ENCODE peak calls at places on chromosomes 5 and 9, in ten cellular contexts. E is heart right ventricle, W is body of pancreas, H is endothelial cell of umbilical vein, Y is ovary, G is GM23248, O is tibial nerve, I is thoracic aorta, X is prostate gland, R is sigmoid colon. D is an unnamed sample.

GRCh38 chr9:113168809-113169208 is 18.0 kb downstream of the SLC31A2 start:
- DNase-seq in Y (no peak), I (no peak), X (no peak), W (no peak), H (no peak), E (no peak), R (no peak), G (no peak), O (no peak), D (no peak)

GRCh38 chr5:75091597-75091996 is 39.2 kb upstream of the GCNT4 start:
- DNase-seq in W (no peak), I (no peak), X (no peak), E (no peak), Y (no peak), O (no peak), R (no peak), G (peak; percentile 25), H (no peak), D (no peak)

GRCh38 chr5:142829821-142830220 is 59.6 kb downstream of the ARHGAP26 start:
- DNase-seq in O (peak; percentile 46), G (peak; percentile 82), I (no peak), Y (no peak), W (no peak), H (peak; percentile 82), X (peak; percentile 48), R (no peak), E (no peak), D (no peak)

GRCh38 chr5:21649969-21650368 is 1203.2 kb downstream of the CDH12 start:
- DNase-seq in O (no peak), H (no peak), X (no peak), I (no peak), W (no peak), Y (no peak), E (no peak), G (no peak), R (no peak), D (no peak)

GRCh38 chr5:89343666-89344065 is 460.7 kb upstream of the MEF2C start:
- DNase-seq in Y (no peak), X (no peak), E (no peak), G (no peak), W (no peak), H (peak; percentile 8), I (no peak), R (no peak), O (no peak), D (peak; percentile 31)

GRCh38 chr5:171205375-171205774 is 103.7 kb upstream of the TLX3 start:
- DNase-seq in Y (no peak), X (no peak), G (no peak), I (no peak), R (no peak), W (no peak), O (no peak), H (no peak), E (no peak), D (no peak)

GRCh38 chr5:31194458-31194808 is 947 bp downstream of the CDH6 start:
- DNase-seq in E (no peak), G (peak; percentile 47), I (no peak), X (no peak), O (no peak), H (no peak), R (no peak), Y (no peak), W (no peak), D (no peak)

GRCh38 chr9:114504341-114505186 is 709 bp downstream of the WHRN start:
- DNase-seq in X (peak; percentile 63), Y (peak; percentile 64), I (no peak), H (peak; percentile 42), W (peak; percentile 66), O (peak; percentile 5), R (peak; percentile 80), G (peak; percentile 76), E (peak; percentile 39), D (peak; percentile 36)

GRCh38 chr9:134319306-134320194 is 6.7 kb upstream of the RXRA start:
- DNase-seq in G (no peak), W (peak; percentile 10), Y (peak; percentile 34), O (no peak), I (no peak), E (peak; percentile 10), H (no peak), X (no peak), R (peak; percentile 63), D (no peak)

GRCh38 chr9:33234511-33235467 is 5.2 kb upstream of the SPINK4 start:
- DNase-seq in Y (no peak), H (no peak), I (no peak), E (no peak), X (no peak), W (peak; percentile 50), G (peak; percentile 40), R (no peak), O (no peak), D (no peak)

GRCh38 chr9:119986205-119986604 is 593.8 kb downstream of the CDK5RAP2 start:
- DNase-seq in X (no peak), O (no peak), I (no peak), R (no peak), E (no peak), H (no peak), Y (no peak), W (no peak), G (no peak), D (no peak)

GRCh38 chr9:12697719-12698118 is 4.5 kb downstream of the TYRP1 start:
- DNase-seq in G (peak; percentile 22), O (no peak), X (no peak), E (no peak), H (peak; percentile 16), Y (no peak), W (no peak), I (no peak), R (no peak), D (no peak)

GRCh38 chr9:652896-653295 is 188.6 kb upstream of the DMRT1 start:
- DNase-seq in E (peak; percentile 57), Y (no peak), I (no peak), W (peak; percentile 27), G (no peak), X (no peak), O (peak; percentile 44), H (no peak), R (peak; percentile 89), D (no peak)

GRCh38 chr9:36640982-36641381 is 68.3 kb downstream of the MELK start:
- DNase-seq in W (no peak), G (no peak), E (no peak), X (no peak), I (no peak), R (no peak), Y (no peak), O (no peak), H (no peak), D (no peak)
- H3K4me3 ChIP-seq in W (no peak overlapping the region), G (no peak overlapping the region), E (no peak overlapping the region), X (no peak overlapping the region), I (no peak overlapping the region), R (no peak overlapping the region), Y (no peak overlapping the region), O (no peak overlapping the region), H (no peak overlapping the region), D (no peak overlapping the region)

GRCh38 chr5:149610583-149611250 is 29.4 kb downstream of the ARHGEF37 start:
- DNase-seq in Y (no peak), W (no peak), R (no peak), E (no peak), X (no peak), G (no peak), I (no peak), O (no peak), H (no peak), D (no peak)
- H3K27ac ChIP-seq in Y (no peak overlapping the region), W (no peak overlapping the region), R (peak overlapping the region; percentile 76), E (peak overlapping the region; percentile 61), X (peak overlapping the region; percentile 52), G (peak overlapping the region; percentile 25), I (no peak overlapping the region), O (peak overlapping the region; percentile 59), H (no peak overlapping the region), D (no peak overlapping the region)

GRCh38 chr5:74017786-74018211 is 391.8 kb downstream of the ARHGEF28 start:
- DNase-seq in I (no peak), X (peak; percentile 43), O (peak; percentile 13), E (no peak), G (peak; percentile 89), Y (no peak), W (peak; percentile 22), R (no peak), H (no peak), D (no peak)
- H3K27me3 ChIP-seq in I (no peaks in the 10 kb centered on the region), X (no peaks in the 10 kb centered on the region), O (no peaks in the 10 kb centered on the region), E (no peaks in the 10 kb centered on the region), G (no peaks in the 10 kb centered on the region), Y (no peaks in the 10 kb centered on the region), W (no peaks in the 10 kb centered on the region), R (no peaks in the 10 kb centered on the region), H (peaks cover 4% of the 10 kb centered on the region), D (no peaks in the 10 kb centered on the region)

DNA sequence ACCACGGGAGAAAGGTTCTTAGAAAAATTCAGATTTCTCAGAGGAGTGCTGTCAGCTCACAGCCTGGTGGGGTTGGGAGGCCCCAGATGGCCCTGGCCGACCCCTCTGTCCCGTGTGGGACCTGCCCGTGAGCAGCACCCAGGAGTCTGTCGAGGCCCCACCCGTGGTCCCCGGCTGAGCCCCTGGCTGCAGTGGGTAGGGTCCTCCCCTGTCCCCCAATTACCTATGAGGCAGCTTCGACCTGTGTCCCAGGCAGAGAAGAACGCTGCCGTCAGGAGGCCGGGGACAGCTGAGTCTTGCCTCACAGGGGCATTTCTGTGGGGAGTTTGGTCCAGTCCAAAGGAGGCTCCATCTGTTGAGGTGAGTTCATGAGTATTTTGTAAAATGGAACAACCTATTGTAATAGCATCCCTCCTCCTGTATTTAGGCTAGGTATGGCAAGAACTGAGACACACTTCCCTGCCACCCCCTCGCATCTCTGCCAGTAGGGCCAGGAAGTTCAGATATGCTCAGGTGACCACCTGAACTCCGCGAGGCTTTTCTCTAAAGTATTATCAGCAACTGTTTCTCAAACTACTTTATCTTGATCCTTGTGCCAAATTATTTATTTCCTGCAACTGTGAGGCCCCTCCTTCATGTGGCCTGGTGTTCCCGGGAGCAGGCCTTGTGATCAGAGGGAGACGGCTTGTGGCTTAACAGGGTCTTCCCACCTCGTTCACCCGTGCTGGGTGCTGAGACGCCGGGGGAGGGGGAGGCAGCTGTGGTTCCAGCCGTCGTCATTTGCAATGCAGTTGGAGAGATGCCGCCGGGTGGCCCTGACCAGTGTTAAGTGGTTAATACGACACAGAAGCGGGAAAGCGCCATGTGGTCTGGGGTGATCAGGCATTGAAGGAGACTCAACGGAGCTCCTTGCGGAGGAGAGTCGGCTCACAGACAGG is 1.7 kb downstream of the AHRR start:
- DNase-seq in G (peak; percentile 24), W (no peak), Y (no peak), O (no peak), I (no peak), H (no peak), E (no peak), R (no peak), X (no peak), D (no peak)
- H3K4me3 ChIP-seq in G (peak overlapping the region; percentile 99), W (no peak overlapping the region), Y (no peak overlapping the region), O (peak overlapping the region; percentile 50), I (peak overlapping the region; percentile 71), H (no peak overlapping the region), E (peak overlapping the region; percentile 57), R (no peak overlapping the region), X (no peak overlapping the region), D (no peak overlapping the region)

DNA sequence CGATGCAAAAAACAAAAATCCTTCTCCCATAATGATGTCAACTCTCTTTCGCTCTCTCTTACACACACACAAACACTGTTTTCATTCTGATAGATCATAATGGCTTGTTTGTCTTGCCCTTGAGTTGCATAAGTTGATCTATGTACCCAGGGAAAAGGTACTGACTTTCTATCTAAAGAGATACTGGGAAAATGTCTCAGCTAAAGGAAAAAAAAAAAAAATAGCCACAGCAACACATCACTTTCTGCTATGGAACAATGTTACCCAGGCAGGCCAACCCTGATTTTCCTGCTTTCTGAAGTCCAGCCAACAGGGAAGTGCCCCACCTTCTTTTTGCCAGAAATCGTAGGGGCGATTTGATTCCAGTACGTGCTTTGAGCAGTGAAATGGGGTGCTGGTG is 212.6 kb upstream of the ACTBL2 start:
- DNase-seq in Y (no peak), W (no peak), G (no peak), I (no peak), R (no peak), O (no peak), E (no peak), X (no peak), H (no peak), D (no peak)
- H3K27ac ChIP-seq in Y (no peak overlapping the region), W (peak overlapping the region; percentile 15), G (no peak overlapping the region), I (peak overlapping the region; percentile 27), R (peak overlapping the region; percentile 53), O (peak overlapping the region; percentile 85), E (peak overlapping the region; percentile 71), X (no peak overlapping the region), H (no peak overlapping the region), D (no peak overlapping the region)